ENCODE peak calls at places on chromosomes 6 and 20, in eight cellular contexts. One of them, this sample, is unnamed.

GRCh38 chr20:2663887-2664719 is at the start of gene IDH3B:
- DNase-seq in NCI-H345: peak; percentile 95
- DNase-seq in iPS DF 19.7: peak; percentile 90
- DNase-seq in head of caudate nucleus: peak; percentile 96
- DNase-seq in SJSA1: peak; percentile 90
- DNase-seq in transverse colon: peak; percentile 94
- DNase-seq in activated naive CD8-positive, alpha-beta T cell treated with anti-CD3 and anti-CD28 coated beads for 36 hours: peak; percentile 91
- DNase-seq in astrocyte: peak; percentile 91
- DNase-seq in this sample: peak; percentile 89

GRCh38 chr6:1995521-1996110 is 249.8 kb downstream of the GMDS start:
- DNase-seq in iPS DF 19.7: no peak
- DNase-seq in SJSA1: no peak
- DNase-seq in head of caudate nucleus: no peak
- DNase-seq in activated naive CD8-positive, alpha-beta T cell treated with anti-CD3 and anti-CD28 coated beads for 36 hours: no peak
- DNase-seq in astrocyte: peak; percentile 39
- DNase-seq in transverse colon: no peak
- DNase-seq in NCI-H345: no peak
- DNase-seq in this sample: no peak

GRCh38 chr6:88519227-88520019 is 353.3 kb upstream of the CNR1 start:
- DNase-seq in head of caudate nucleus: no peak
- DNase-seq in activated naive CD8-positive, alpha-beta T cell treated with anti-CD3 and anti-CD28 coated beads for 36 hours: no peak
- DNase-seq in transverse colon: no peak
- DNase-seq in NCI-H345: no peak
- DNase-seq in astrocyte: no peak
- DNase-seq in SJSA1: no peak
- DNase-seq in iPS DF 19.7: no peak
- DNase-seq in this sample: no peak

GRCh38 chr6:105211831-105212230 is 32.0 kb upstream of the POPDC3 start:
- DNase-seq in iPS DF 19.7: no peak
- DNase-seq in head of caudate nucleus: no peak
- DNase-seq in transverse colon: no peak
- DNase-seq in activated naive CD8-positive, alpha-beta T cell treated with anti-CD3 and anti-CD28 coated beads for 36 hours: no peak
- DNase-seq in astrocyte: no peak
- DNase-seq in NCI-H345: no peak
- DNase-seq in SJSA1: no peak
- DNase-seq in this sample: no peak

GRCh38 chr6:115120394-115120793 is 777.6 kb upstream of the HS3ST5 start:
- DNase-seq in SJSA1: no peak
- DNase-seq in transverse colon: no peak
- DNase-seq in astrocyte: no peak
- DNase-seq in NCI-H345: no peak
- DNase-seq in activated naive CD8-positive, alpha-beta T cell treated with anti-CD3 and anti-CD28 coated beads for 36 hours: no peak
- DNase-seq in iPS DF 19.7: no peak
- DNase-seq in head of caudate nucleus: no peak
- DNase-seq in this sample: no peak

GRCh38 chr6:149264629-149265028 is 52.9 kb upstream of the TAB2 start:
- DNase-seq in NCI-H345: no peak
- DNase-seq in iPS DF 19.7: no peak
- DNase-seq in SJSA1: no peak
- DNase-seq in transverse colon: no peak
- DNase-seq in activated naive CD8-positive, alpha-beta T cell treated with anti-CD3 and anti-CD28 coated beads for 36 hours: peak; percentile 24
- DNase-seq in astrocyte: no peak
- DNase-seq in head of caudate nucleus: no peak
- DNase-seq in this sample: no peak

GRCh38 chr6:33313709-33314514 is at the start of gene TAPBP:
- DNase-seq in activated naive CD8-positive, alpha-beta T cell treated with anti-CD3 and anti-CD28 coated beads for 36 hours: peak; percentile 92
- DNase-seq in SJSA1: peak; percentile 72
- DNase-seq in iPS DF 19.7: no peak
- DNase-seq in NCI-H345: peak; percentile 39
- DNase-seq in transverse colon: peak; percentile 77
- DNase-seq in astrocyte: peak; percentile 42
- DNase-seq in head of caudate nucleus: peak; percentile 46
- DNase-seq in this sample: peak; percentile 86

GRCh38 chr20:59643616-59644061 is 39.3 kb downstream of the PHACTR3 start:
- DNase-seq in activated naive CD8-positive, alpha-beta T cell treated with anti-CD3 and anti-CD28 coated beads for 36 hours: no peak
- DNase-seq in head of caudate nucleus: peak; percentile 80
- DNase-seq in NCI-H345: no peak
- DNase-seq in SJSA1: peak; percentile 25
- DNase-seq in iPS DF 19.7: no peak
- DNase-seq in astrocyte: no peak
- DNase-seq in transverse colon: no peak
- DNase-seq in this sample: no peak

GRCh38 chr6:44072959-44073611 is 54.2 kb downstream of the MRPL14 start:
- DNase-seq in NCI-H345: no peak
- DNase-seq in activated naive CD8-positive, alpha-beta T cell treated with anti-CD3 and anti-CD28 coated beads for 36 hours: peak; percentile 89
- DNase-seq in transverse colon: peak; percentile 76
- DNase-seq in astrocyte: peak; percentile 57
- DNase-seq in iPS DF 19.7: no peak
- DNase-seq in head of caudate nucleus: peak; percentile 78
- DNase-seq in SJSA1: peak; percentile 77
- DNase-seq in this sample: peak; percentile 68

GRCh38 chr6:135465307-135465706 is 32.2 kb downstream of the AHI1 start:
- DNase-seq in activated naive CD8-positive, alpha-beta T cell treated with anti-CD3 and anti-CD28 coated beads for 36 hours: no peak
- DNase-seq in astrocyte: no peak
- DNase-seq in SJSA1: no peak
- DNase-seq in NCI-H345: no peak
- DNase-seq in transverse colon: no peak
- DNase-seq in head of caudate nucleus: no peak
- DNase-seq in iPS DF 19.7: no peak
- DNase-seq in this sample: no peak

GRCh38 chr6:36759177-36759757 is 61.6 kb downstream of the RAB44 start:
- DNase-seq in transverse colon: peak; percentile 90
- DNase-seq in SJSA1: peak; percentile 78
- DNase-seq in activated naive CD8-positive, alpha-beta T cell treated with anti-CD3 and anti-CD28 coated beads for 36 hours: peak; percentile 80
- DNase-seq in astrocyte: peak; percentile 16
- DNase-seq in head of caudate nucleus: peak; percentile 81
- DNase-seq in NCI-H345: peak; percentile 75
- DNase-seq in iPS DF 19.7: no peak
- DNase-seq in this sample: peak; percentile 77

GRCh38 chr6:43799671-43800623 is 29.9 kb downstream of the VEGFA start:
- DNase-seq in transverse colon: no peak
- DNase-seq in iPS DF 19.7: no peak
- DNase-seq in astrocyte: no peak
- DNase-seq in head of caudate nucleus: peak; percentile 35
- DNase-seq in NCI-H345: no peak
- DNase-seq in SJSA1: no peak
- DNase-seq in activated naive CD8-positive, alpha-beta T cell treated with anti-CD3 and anti-CD28 coated beads for 36 hours: no peak
- DNase-seq in this sample: no peak

GRCh38 chr20:58054744-58055373 is 173.6 kb downstream of the ANKRD60 start:
- DNase-seq in astrocyte: no peak
- DNase-seq in iPS DF 19.7: no peak
- DNase-seq in transverse colon: peak; percentile 14
- DNase-seq in activated naive CD8-positive, alpha-beta T cell treated with anti-CD3 and anti-CD28 coated beads for 36 hours: no peak
- DNase-seq in NCI-H345: no peak
- DNase-seq in head of caudate nucleus: peak; percentile 68
- DNase-seq in SJSA1: peak; percentile 30
- DNase-seq in this sample: no peak

GRCh38 chr6:111382476-111383294 is 100.3 kb downstream of the REV3L start:
- DNase-seq in SJSA1: no peak
- DNase-seq in astrocyte: no peak
- DNase-seq in iPS DF 19.7: no peak
- DNase-seq in activated naive CD8-positive, alpha-beta T cell treated with anti-CD3 and anti-CD28 coated beads for 36 hours: no peak
- DNase-seq in NCI-H345: no peak
- DNase-seq in transverse colon: no peak
- DNase-seq in head of caudate nucleus: peak; percentile 47
- DNase-seq in this sample: no peak

GRCh38 chr20:60752741-60753420 is 499.2 kb upstream of the CDH4 start:
- DNase-seq in iPS DF 19.7: no peak
- DNase-seq in transverse colon: no peak
- DNase-seq in astrocyte: no peak
- DNase-seq in SJSA1: no peak
- DNase-seq in activated naive CD8-positive, alpha-beta T cell treated with anti-CD3 and anti-CD28 coated beads for 36 hours: no peak
- DNase-seq in NCI-H345: no peak
- DNase-seq in head of caudate nucleus: no peak
- DNase-seq in this sample: no peak

GRCh38 chr20:57109151-57109953 is 157.1 kb downstream of the BMP7 start:
- DNase-seq in iPS DF 19.7: no peak
- DNase-seq in NCI-H345: no peak
- DNase-seq in astrocyte: no peak
- DNase-seq in activated naive CD8-positive, alpha-beta T cell treated with anti-CD3 and anti-CD28 coated beads for 36 hours: no peak
- DNase-seq in transverse colon: no peak
- DNase-seq in SJSA1: no peak
- DNase-seq in head of caudate nucleus: no peak
- DNase-seq in this sample: no peak

GRCh38 chr6:87183687-87184086 is 28.3 kb downstream of the ZNF292 start:
- DNase-seq in transverse colon: no peak
- DNase-seq in astrocyte: peak; percentile 57
- DNase-seq in iPS DF 19.7: no peak
- DNase-seq in activated naive CD8-positive, alpha-beta T cell treated with anti-CD3 and anti-CD28 coated beads for 36 hours: no peak
- DNase-seq in SJSA1: no peak
- DNase-seq in head of caudate nucleus: no peak
- DNase-seq in NCI-H345: no peak
- DNase-seq in this sample: no peak

GRCh38 chr20:22999756-23000155 is 35.4 kb upstream of the SSTR4 start:
- DNase-seq in iPS DF 19.7: no peak
- DNase-seq in astrocyte: no peak
- DNase-seq in activated naive CD8-positive, alpha-beta T cell treated with anti-CD3 and anti-CD28 coated beads for 36 hours: no peak
- DNase-seq in transverse colon: no peak
- DNase-seq in head of caudate nucleus: no peak
- DNase-seq in NCI-H345: no peak
- DNase-seq in SJSA1: no peak
- DNase-seq in this sample: no peak

GRCh38 chr20:18514127-18514526 is 6.4 kb downstream of the SEC23B start:
- DNase-seq in astrocyte: no peak
- DNase-seq in iPS DF 19.7: no peak
- DNase-seq in head of caudate nucleus: no peak
- DNase-seq in SJSA1: no peak
- DNase-seq in NCI-H345: no peak
- DNase-seq in transverse colon: no peak
- DNase-seq in activated naive CD8-positive, alpha-beta T cell treated with anti-CD3 and anti-CD28 coated beads for 36 hours: no peak
- DNase-seq in this sample: no peak

GRCh38 chr20:54347216-54347833 is 128.1 kb upstream of the DOK5 start:
- DNase-seq in activated naive CD8-positive, alpha-beta T cell treated with anti-CD3 and anti-CD28 coated beads for 36 hours: no peak
- DNase-seq in head of caudate nucleus: no peak
- DNase-seq in iPS DF 19.7: no peak
- DNase-seq in NCI-H345: no peak
- DNase-seq in astrocyte: no peak
- DNase-seq in SJSA1: no peak
- DNase-seq in transverse colon: no peak
- DNase-seq in this sample: no peak

GRCh38 chr6:7758456-7758855 is 32.6 kb downstream of the BMP6 start:
- DNase-seq in transverse colon: no peak
- DNase-seq in head of caudate nucleus: no peak
- DNase-seq in astrocyte: peak; percentile 98
- DNase-seq in iPS DF 19.7: no peak
- DNase-seq in SJSA1: peak; percentile 96
- DNase-seq in activated naive CD8-positive, alpha-beta T cell treated with anti-CD3 and anti-CD28 coated beads for 36 hours: no peak
- DNase-seq in NCI-H345: no peak
- DNase-seq in this sample: no peak

GRCh38 chr20:43658068-43658722 is 8.7 kb upstream of the MYBL2 start:
- DNase-seq in head of caudate nucleus: no peak
- DNase-seq in activated naive CD8-positive, alpha-beta T cell treated with anti-CD3 and anti-CD28 coated beads for 36 hours: peak; percentile 67
- DNase-seq in astrocyte: peak; percentile 22
- DNase-seq in NCI-H345: no peak
- DNase-seq in iPS DF 19.7: no peak
- DNase-seq in transverse colon: no peak
- DNase-seq in SJSA1: no peak
- DNase-seq in this sample: no peak

This sample was measured in effector memory CD8-positive, alpha-beta T cell.